ENCODE peak calls at places on chromosomes 2 and 18, in eight cellular contexts. One of them, this sample, is unnamed.

GRCh38 chr2:47631840-47632398 is 151.0 kb upstream of the MSH6 start:
- DNase-seq in omental fat pad: no peak
- DNase-seq in HFF-Myc: peak; percentile 10
- DNase-seq in brain microvascular endothelial cell: peak; percentile 81
- DNase-seq in Calu3: peak; percentile 85
- DNase-seq in BJ: no peak
- DNase-seq in D721Med: no peak
- DNase-seq in GM12865: no peak
- DNase-seq in this sample: no peak

GRCh38 chr2:130890941-130891669 is 54.4 kb downstream of the ARHGEF4 start:
- DNase-seq in omental fat pad: no peak
- DNase-seq in HFF-Myc: no peak
- DNase-seq in brain microvascular endothelial cell: no peak
- DNase-seq in Calu3: no peak
- DNase-seq in BJ: no peak
- DNase-seq in D721Med: no peak
- DNase-seq in GM12865: no peak
- DNase-seq in this sample: no peak

GRCh38 chr2:203427061-203427460 is 98.9 kb downstream of the ABI2 start:
- DNase-seq in omental fat pad: no peak
- DNase-seq in HFF-Myc: no peak
- DNase-seq in brain microvascular endothelial cell: peak; percentile 40
- DNase-seq in Calu3: no peak
- DNase-seq in BJ: peak; percentile 39
- DNase-seq in D721Med: no peak
- DNase-seq in GM12865: no peak
- DNase-seq in this sample: no peak

GRCh38 chr2:177784449-177784845 is 288.1 kb downstream of the PDE11A start:
- DNase-seq in omental fat pad: no peak
- DNase-seq in HFF-Myc: no peak
- DNase-seq in brain microvascular endothelial cell: peak; percentile 26
- DNase-seq in Calu3: peak; percentile 13
- DNase-seq in BJ: peak; percentile 66
- DNase-seq in D721Med: no peak
- DNase-seq in GM12865: no peak
- DNase-seq in this sample: no peak

GRCh38 chr2:47534179-47534919 is 131.4 kb downstream of the MSH2 start:
- DNase-seq in omental fat pad: no peak
- DNase-seq in HFF-Myc: peak; percentile 35
- DNase-seq in brain microvascular endothelial cell: peak; percentile 86
- DNase-seq in Calu3: no peak
- DNase-seq in BJ: peak; percentile 30
- DNase-seq in D721Med: peak; percentile 56
- DNase-seq in GM12865: no peak
- DNase-seq in this sample: no peak

GRCh38 chr2:24276349-24276899 is 83.9 kb downstream of the ITSN2 start:
- DNase-seq in omental fat pad: no peak
- DNase-seq in HFF-Myc: no peak
- DNase-seq in brain microvascular endothelial cell: no peak
- DNase-seq in Calu3: no peak
- DNase-seq in BJ: no peak
- DNase-seq in D721Med: no peak
- DNase-seq in GM12865: no peak
- DNase-seq in this sample: no peak

GRCh38 chr2:12701786-12702660 is 14.7 kb upstream of the TRIB2 start:
- DNase-seq in omental fat pad: no peak
- DNase-seq in HFF-Myc: no peak
- DNase-seq in brain microvascular endothelial cell: no peak
- DNase-seq in Calu3: no peak
- DNase-seq in BJ: no peak
- DNase-seq in D721Med: no peak
- DNase-seq in GM12865: no peak
- DNase-seq in this sample: no peak

GRCh38 chr18:43758734-43759133 is 481.4 kb upstream of the SYT4 start:
- DNase-seq in omental fat pad: no peak
- DNase-seq in HFF-Myc: no peak
- DNase-seq in brain microvascular endothelial cell: no peak
- DNase-seq in Calu3: no peak
- DNase-seq in BJ: no peak
- DNase-seq in D721Med: no peak
- DNase-seq in GM12865: no peak
- DNase-seq in this sample: no peak

GRCh38 chr2:12251121-12251520 is 465.6 kb upstream of the TRIB2 start:
- DNase-seq in omental fat pad: no peak
- DNase-seq in HFF-Myc: no peak
- DNase-seq in brain microvascular endothelial cell: no peak
- DNase-seq in Calu3: no peak
- DNase-seq in BJ: no peak
- DNase-seq in D721Med: no peak
- DNase-seq in GM12865: no peak
- DNase-seq in this sample: no peak

DNA sequence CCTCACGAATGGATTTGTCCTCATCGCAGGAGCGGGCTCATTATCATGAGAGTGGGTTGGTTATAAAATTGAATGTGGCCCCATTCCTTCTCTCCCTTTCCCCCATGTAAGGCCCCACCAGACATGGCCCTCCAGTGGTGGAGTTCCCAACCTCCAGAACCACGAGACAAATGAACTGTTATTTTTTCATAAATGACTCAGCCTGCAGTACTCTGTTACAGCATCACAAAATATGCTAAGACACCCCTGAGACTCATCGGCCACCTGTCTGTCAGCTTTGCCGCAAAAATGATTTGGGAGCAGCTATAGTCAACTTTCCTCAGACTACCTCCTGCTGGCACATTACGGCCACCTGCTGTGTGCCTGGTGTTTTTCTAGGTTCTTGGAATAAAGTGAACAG is 21.4 kb upstream of the C1QL2 start:
- DNase-seq in omental fat pad: no peak
- DNase-seq in HFF-Myc: no peak
- DNase-seq in brain microvascular endothelial cell: no peak
- DNase-seq in Calu3: no peak
- DNase-seq in BJ: no peak
- DNase-seq in D721Med: no peak
- DNase-seq in GM12865: no peak
- DNase-seq in this sample: no peak
- TF ChIP-seq CTCF in omental fat pad: no peak
- TF ChIP-seq CTCF in HFF-Myc: no peak
- TF ChIP-seq CTCF in brain microvascular endothelial cell: peak; percentile 24
- TF ChIP-seq CTCF in Calu3: no peak
- TF ChIP-seq CTCF in BJ: no peak
- TF ChIP-seq CTCF in D721Med: no peak
- TF ChIP-seq CTCF in GM12865: no peak
- TF ChIP-seq CTCF in this sample: no peak

GRCh38 chr2:234102112-234102511 is 51.6 kb downstream of the SPP2 start:
- DNase-seq in omental fat pad: no peak
- DNase-seq in HFF-Myc: no peak
- DNase-seq in brain microvascular endothelial cell: no peak
- DNase-seq in Calu3: peak; percentile 72
- DNase-seq in BJ: no peak
- DNase-seq in D721Med: no peak
- DNase-seq in GM12865: no peak
- DNase-seq in this sample: no peak
- TF ChIP-seq CTCF in omental fat pad: no peak
- TF ChIP-seq CTCF in HFF-Myc: no peak
- TF ChIP-seq CTCF in brain microvascular endothelial cell: no peak
- TF ChIP-seq CTCF in Calu3: peak; percentile 44
- TF ChIP-seq CTCF in BJ: no peak
- TF ChIP-seq CTCF in D721Med: no peak
- TF ChIP-seq CTCF in GM12865: no peak
- TF ChIP-seq CTCF in this sample: no peak

GRCh38 chr2:136131961-136132839 is 14.3 kb upstream of the CXCR4 start:
- DNase-seq in omental fat pad: no peak
- DNase-seq in HFF-Myc: no peak
- DNase-seq in brain microvascular endothelial cell: no peak
- DNase-seq in Calu3: no peak
- DNase-seq in BJ: no peak
- DNase-seq in D721Med: no peak
- DNase-seq in GM12865: peak; percentile 94
- DNase-seq in this sample: peak; percentile 88
- TF ChIP-seq CTCF in omental fat pad: no peak
- TF ChIP-seq CTCF in HFF-Myc: no peak
- TF ChIP-seq CTCF in brain microvascular endothelial cell: no peak
- TF ChIP-seq CTCF in Calu3: no peak
- TF ChIP-seq CTCF in BJ: no peak
- TF ChIP-seq CTCF in D721Med: no peak
- TF ChIP-seq CTCF in GM12865: no peak
- TF ChIP-seq CTCF in this sample: no peak

DNA sequence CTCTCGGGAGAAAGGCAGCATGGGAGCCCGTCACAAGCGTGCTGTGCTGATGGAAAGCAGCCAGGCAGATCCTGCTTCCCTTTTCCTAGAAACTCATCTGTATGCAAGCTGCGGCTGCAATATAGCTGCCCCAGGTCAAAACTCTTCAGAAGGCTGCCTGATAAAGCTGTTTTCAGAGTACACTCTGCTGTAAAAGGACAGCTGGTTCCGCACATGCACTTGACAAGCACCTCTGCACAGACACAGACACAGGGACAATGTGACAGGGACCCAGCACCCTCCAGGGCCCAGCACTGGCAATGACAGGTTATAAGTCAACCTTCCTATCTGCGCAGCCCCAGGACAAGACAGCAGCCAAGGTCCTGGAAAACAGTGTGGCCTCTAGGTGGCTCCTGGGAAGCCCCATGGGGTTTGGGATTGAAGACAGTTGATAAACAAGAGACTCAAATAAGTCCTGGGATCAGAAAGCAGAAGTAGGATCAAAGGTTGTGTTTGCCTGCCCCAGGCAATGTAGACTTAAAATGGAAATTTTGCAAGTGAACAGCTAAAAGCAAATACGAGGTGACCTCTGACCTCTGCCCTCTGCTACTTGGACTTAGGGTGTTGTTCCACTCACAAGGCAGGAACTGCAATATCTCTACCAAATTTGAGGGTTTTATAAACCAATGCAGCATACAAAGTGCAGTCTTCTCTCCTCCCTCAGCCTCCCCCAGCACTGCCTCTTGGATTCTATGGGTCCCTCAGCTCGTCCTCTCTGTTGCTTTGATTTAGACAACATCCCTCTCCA is 16.9 kb downstream of the SLC66A2 start:
- DNase-seq in omental fat pad: peak; percentile 3
- DNase-seq in HFF-Myc: no peak
- DNase-seq in brain microvascular endothelial cell: no peak
- DNase-seq in Calu3: no peak
- DNase-seq in BJ: no peak
- DNase-seq in D721Med: no peak
- DNase-seq in GM12865: no peak
- DNase-seq in this sample: peak; percentile 39
- TF ChIP-seq CTCF in omental fat pad: no peak
- TF ChIP-seq CTCF in HFF-Myc: no peak
- TF ChIP-seq CTCF in brain microvascular endothelial cell: peak; percentile 1
- TF ChIP-seq CTCF in Calu3: no peak
- TF ChIP-seq CTCF in BJ: no peak
- TF ChIP-seq CTCF in D721Med: no peak
- TF ChIP-seq CTCF in GM12865: no peak
- TF ChIP-seq CTCF in this sample: no peak

GRCh38 chr2:174350018-174350417 is 15.3 kb downstream of the SP9 start:
- DNase-seq in omental fat pad: no peak
- DNase-seq in HFF-Myc: no peak
- DNase-seq in brain microvascular endothelial cell: no peak
- DNase-seq in Calu3: no peak
- DNase-seq in BJ: no peak
- DNase-seq in D721Med: no peak
- DNase-seq in GM12865: no peak
- DNase-seq in this sample: no peak
- TF ChIP-seq CTCF in omental fat pad: no peak
- TF ChIP-seq CTCF in HFF-Myc: peak; percentile 29
- TF ChIP-seq CTCF in brain microvascular endothelial cell: peak; percentile 45
- TF ChIP-seq CTCF in Calu3: peak; percentile 31
- TF ChIP-seq CTCF in BJ: peak; percentile 48
- TF ChIP-seq CTCF in D721Med: peak; percentile 31
- TF ChIP-seq CTCF in GM12865: peak; percentile 8
- TF ChIP-seq CTCF in this sample: no peak

DNA sequence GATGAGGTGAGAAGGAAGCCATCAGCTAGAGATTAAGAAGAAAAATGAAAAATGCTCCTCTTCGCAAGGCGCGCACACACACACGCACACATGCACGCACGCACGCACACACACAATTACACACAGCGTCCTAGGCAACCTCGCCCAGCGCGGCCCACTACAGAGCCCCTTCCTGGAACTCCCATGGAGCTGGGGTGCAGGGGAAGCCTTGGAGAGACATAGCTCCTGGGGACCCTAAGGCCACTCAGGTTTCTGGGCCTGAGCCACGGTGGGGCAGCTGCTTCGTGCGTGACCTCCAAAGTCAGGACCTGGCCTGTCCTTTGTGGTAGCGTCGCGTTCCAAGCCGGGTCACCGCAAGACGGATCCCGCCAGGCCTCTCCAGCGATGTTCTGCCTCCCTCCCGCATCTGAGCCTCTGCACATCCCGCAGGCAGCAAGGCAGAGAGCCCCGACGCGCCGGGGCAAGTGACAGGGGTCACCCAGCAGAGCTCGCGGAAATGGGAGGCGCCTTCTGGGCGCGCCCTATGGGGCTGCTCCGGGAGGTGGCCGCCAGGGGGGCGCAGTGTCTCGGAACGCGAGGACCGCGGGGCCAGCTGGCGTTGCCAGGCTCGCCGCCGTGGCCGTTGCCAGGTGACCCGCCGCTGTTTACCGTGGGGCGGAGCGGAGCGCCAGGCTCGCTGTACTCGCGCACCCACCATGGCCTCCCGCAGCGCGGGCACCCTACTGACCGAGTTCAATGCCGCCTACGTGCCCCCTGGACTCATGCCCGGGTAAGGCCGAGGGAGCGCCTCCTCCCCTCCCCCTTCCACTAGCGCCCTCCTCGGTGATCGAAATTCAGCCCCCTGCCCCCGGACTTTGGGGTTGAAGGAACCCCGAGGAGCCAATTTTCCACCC is 79.0 kb downstream of the CIB4 start:
- DNase-seq in omental fat pad: no peak
- DNase-seq in HFF-Myc: no peak
- DNase-seq in brain microvascular endothelial cell: no peak
- DNase-seq in Calu3: peak; percentile 94
- DNase-seq in BJ: no peak
- DNase-seq in D721Med: no peak
- DNase-seq in GM12865: peak; percentile 11
- DNase-seq in this sample: peak; percentile 37
- TF ChIP-seq CTCF in omental fat pad: no peak
- TF ChIP-seq CTCF in HFF-Myc: peak; percentile 21
- TF ChIP-seq CTCF in brain microvascular endothelial cell: peak; percentile 37
- TF ChIP-seq CTCF in Calu3: peak; percentile 65
- TF ChIP-seq CTCF in BJ: peak; percentile 19
- TF ChIP-seq CTCF in D721Med: no peak
- TF ChIP-seq CTCF in GM12865: no peak
- TF ChIP-seq CTCF in this sample: no peak